ENCODE peak calls at places on chromosome 20, in four cellular contexts. W is uterus, Q is fibroblast of villous mesenchyme, G is lower lobe of right lung. Z is an unnamed sample.

GRCh38 chr20:44390280-44390679 is 34.8 kb downstream of the HNF4A start:
- DNase-seq in W (no peak), Q (no peak), G (no peak), Z (no peak)

GRCh38 chr20:4896971-4897497 is 104.3 kb downstream of the SLC23A2 start:
- DNase-seq in Q (no peak), W (no peak), G (no peak), Z (no peak)

GRCh38 chr20:13302647-13303425 is 81.8 kb downstream of the ISM1 start:
- DNase-seq in G (no peak), W (no peak), Q (peak), Z (peak)

GRCh38 chr20:2822073-2822472 is 5.9 kb downstream of the TMEM239 start:
- DNase-seq in G (no peak), Q (peak), W (no peak), Z (no peak)

GRCh38 chr20:43776691-43777090 is 49.9 kb upstream of the GTSF1L start:
- DNase-seq in G (no peak), W (no peak), Q (no peak), Z (no peak)

GRCh38 chr20:21364413-21364812 is 32.9 kb downstream of the NKX2-4 start:
- DNase-seq in Q (no peak), W (no peak), G (no peak), Z (no peak)

GRCh38 chr20:43235998-43236397 is 46.3 kb upstream of the PTPRT start:
- DNase-seq in W (no peak), G (no peak), Q (no peak), Z (no peak)

GRCh38 chr20:47370850-47371782 is 14.6 kb upstream of the ZMYND8 start:
- DNase-seq in G (peak), W (no peak), Q (no peak), Z (no peak)

GRCh38 chr20:20711413-20711812 is 1.0 kb downstream of the RALGAPA2 start:
- DNase-seq in W (no peak), Q (no peak), G (no peak), Z (no peak)

GRCh38 chr20:47325242-47325641 is 31.3 kb downstream of the ZMYND8 start:
- DNase-seq in Q (no peak), G (peak), W (no peak), Z (no peak)

DNA sequence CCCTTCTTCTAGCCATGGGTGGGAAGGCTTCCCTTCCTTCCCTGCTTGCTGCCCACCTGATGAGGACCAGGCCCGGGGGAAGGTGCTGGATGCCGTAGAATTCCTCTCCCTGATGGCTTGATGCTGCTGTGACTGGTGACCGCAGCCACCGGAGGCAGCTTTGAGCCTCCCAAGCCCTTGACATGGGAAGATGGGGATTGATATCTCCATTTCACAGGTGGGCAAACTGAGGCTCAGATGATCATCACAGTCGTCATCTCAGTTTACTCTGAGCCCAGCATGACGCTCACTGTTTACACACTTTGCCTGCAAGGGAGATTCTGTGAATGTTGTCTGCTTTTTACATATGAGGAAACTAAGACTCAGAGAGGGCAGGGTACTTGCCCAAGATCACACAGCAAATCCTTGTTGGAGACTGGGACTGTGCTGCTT is 43.9 kb downstream of the SRC start:
- DNase-seq in W (no peak), G (peak), Q (no peak), Z (no peak)
- TF ChIP-seq CTCF in W (no peak), G (no peak), Q (no peak), Z (no peak)

GRCh38 chr20:18904624-18905023 is 91.0 kb downstream of the SCP2D1 start:
- DNase-seq in G (no peak), W (no peak), Q (no peak), Z (no peak)
- TF ChIP-seq CTCF in G (no peak), W (peak), Q (no peak), Z (no peak)

DNA sequence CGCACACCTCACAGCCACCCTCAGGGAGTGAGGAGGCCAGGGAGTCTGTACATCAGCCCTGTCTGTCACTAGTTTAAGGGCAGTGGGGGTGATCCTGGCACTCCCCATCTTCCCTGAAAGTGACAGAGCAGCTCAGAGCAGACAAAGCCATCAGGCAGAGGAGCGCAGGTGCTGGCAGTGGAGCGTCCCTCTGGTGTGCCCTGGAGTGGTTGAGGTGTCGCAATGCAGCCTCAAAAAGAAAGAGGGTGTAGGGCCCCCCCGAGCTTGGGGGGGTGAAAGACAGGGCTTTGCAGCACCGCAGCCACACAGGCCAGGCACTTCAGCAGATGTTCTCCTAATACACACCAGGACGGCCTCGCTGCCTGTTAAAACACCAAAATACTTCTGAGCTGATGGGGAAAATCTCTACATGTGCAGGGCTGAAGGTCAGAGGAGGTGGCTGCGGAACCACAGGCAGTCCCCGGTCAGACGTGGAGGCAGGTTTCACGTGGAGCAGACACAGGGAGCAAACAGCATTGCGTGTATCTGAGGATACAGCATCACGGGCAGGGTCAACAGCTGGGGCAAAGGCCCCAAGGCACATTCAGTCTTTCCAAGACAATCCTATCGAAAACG is 69.5 kb downstream of the PREX1 start:
- DNase-seq in G (no peak), W (no peak), Q (no peak), Z (no peak)
- TF ChIP-seq CTCF in G (no peak), W (no peak), Q (no peak), Z (no peak)

DNA sequence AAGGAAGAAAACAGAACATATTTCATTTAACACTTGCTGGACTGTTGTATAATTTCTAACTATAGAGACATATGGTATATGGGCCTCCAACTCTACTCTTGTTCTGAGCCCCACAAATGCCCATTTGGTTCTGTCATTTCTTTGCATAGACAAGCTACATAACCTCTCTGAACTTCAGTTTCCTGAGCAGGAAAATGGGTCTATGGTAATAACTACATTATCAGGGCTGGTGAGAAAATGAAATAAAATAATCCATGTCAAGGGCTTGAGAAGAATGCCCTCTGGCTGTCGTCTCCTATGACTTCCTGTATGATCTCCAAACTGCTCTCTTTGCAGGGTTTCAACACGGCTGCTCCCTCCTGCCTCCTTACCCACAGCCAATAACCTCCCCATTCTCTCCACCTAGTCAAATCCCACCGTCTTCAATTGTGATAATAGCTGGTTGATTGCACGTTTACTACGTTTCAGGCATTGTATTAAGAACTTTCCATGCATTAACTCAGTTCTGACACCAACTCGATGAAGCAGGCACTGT is 12.0 kb downstream of the ZCCHC3 start:
- DNase-seq in G (no peak), W (no peak), Q (peak), Z (no peak)
- TF ChIP-seq CTCF in G (no peak), W (no peak), Q (peak), Z (no peak)

GRCh38 chr20:25685276-25686080 is 11.2 kb downstream of the ZNF337 start:
- DNase-seq in Q (no peak), W (no peak), G (no peak), Z (no peak)
- TF ChIP-seq CTCF in Q (no peak), W (no peak), G (no peak), Z (no peak)

DNA sequence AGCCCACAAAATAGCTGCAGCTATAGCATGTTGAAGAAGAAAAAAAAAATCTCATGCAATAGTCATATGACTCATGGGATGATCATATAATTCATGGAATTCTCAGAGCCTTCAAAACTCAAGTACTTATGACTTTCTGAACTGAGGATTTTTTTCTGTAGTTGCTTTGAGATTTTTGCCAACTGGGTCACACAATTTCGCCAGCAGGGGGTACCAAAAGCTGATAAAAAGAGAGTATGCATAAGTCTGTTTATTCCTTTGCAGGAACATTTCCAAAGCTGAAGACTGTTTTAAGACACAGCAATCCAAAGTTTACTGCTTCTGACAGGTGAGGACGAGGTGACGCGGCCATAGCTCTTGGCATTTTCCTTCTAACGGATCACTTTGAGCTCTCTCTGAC is 586.1 kb upstream of the CHD6 start:
- DNase-seq in Q (no peak), W (no peak), G (no peak), Z (peak)
- TF ChIP-seq CTCF in Q (no peak), W (no peak), G (peak), Z (peak)

DNA sequence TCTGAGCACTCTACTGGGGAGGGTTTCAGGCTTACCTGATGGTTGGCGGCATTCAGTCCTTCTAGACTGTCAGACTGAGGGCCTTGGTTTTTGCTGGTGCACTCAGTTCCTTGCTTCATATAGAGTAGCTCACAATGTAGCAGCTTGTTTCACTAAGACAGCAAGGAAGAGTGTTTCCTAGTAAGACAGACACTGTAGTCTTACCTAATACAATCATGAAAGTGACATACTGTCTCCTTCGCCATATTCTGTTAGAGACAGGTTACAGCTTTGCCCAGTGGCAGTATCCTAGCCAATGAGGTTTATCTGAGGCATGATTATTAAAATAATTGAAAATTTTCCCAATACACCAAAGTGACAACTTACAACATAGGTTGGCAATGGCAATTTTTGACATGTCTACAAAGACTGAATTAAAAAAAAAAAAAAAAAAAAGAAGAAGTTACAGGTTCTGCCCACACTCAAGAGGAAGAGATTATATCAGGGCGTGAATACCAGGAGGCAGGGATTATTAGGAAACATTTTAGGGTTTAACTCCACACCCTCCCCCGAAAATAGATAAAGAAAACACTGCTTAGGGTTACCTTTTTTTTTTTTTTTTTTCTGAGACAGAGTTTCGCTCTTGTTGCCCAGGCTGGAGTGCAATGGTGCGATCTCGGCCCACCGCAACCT is 66.8 kb downstream of the SCAND1 start:
- DNase-seq in Q (no peak), W (no peak), G (no peak), Z (no peak)
- TF ChIP-seq CTCF in Q (no peak), W (no peak), G (no peak), Z (no peak)

GRCh38 chr20:40706977-40707582 is 18.0 kb upstream of the MAFB start:
- DNase-seq in W (no peak), G (no peak), Q (no peak), Z (peak)
- TF ChIP-seq CTCF in W (no peak), G (peak), Q (no peak), Z (peak)

DNA sequence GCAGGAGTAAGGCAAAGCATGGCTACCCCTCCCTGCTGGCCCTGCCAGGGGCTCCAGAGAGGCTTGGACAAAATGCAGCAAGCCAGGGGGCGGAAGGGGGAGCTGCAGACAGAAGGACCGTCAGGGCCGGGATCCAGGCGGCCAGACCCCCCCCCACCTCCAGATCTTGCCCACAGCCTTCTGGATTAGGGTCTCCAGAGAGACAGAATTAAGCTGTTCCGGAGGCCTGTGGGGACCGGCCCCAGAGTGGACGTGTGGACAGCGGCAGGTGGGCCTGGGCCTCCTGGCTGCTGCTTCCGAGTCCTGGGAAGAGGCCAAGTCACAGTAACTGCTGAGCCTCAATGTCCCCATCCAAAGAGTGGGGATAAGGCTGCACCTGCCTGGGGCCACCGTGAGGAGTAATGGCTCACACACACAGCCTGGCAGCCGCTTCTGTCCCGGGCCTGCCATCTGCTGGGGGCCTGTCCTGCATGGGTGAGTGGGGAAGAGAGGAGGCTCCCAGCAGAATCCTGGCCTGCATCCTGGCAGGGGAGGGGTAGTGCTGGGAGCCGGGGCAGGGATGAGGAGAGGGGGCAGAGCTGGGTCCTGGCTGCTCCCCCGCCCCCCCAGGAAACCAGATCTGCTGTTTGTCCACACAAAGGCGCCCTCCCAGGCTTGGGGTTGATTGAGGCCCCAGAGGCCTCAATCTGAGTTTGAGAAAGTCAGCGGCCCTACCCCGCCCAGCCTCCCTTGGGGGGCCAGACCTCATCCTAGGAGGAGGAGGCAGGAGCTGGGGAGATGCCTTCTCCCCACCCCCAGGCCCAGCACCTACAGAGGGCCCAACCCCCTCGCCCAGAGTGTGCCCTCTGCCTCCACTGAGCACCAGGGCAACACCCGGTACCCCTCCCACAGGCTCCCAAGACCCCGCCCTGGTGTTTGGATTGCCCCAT is 3.9 kb downstream of the LAMA5 start:
- DNase-seq in W (peak), Q (no peak), G (peak), Z (no peak)
- TF ChIP-seq CTCF in W (no peak), Q (peak), G (no peak), Z (no peak)

Z was measured in nephron progenitor cell.